ENCODE peak calls at places on chromosomes 13 and 19, in five cellular contexts. E, X, L, H and T are unnamed samples.
A peak's percentile ranks its signal among the peaks of the same experiment; 100 is the strongest.

GRCh38 chr13:112727581-112727980 is 37.7 kb downstream of the ATP11A start:
- DNase-seq in E (no peak), H (no peak), L (no peak), X (no peak), T (no peak)

GRCh38 chr13:22735381-22735995 is 445.3 kb upstream of the SGCG start:
- DNase-seq in L (no peak), E (no peak), X (no peak), H (no peak), T (no peak)

GRCh38 chr19:10718205-10719196 is 622 bp downstream of the DNM2 start:
- DNase-seq in L (peak; percentile 52), H (no peak), E (no peak), X (peak; percentile 67), T (peak; percentile 35)

GRCh38 chr13:76696370-76696769 is 189.8 kb downstream of the KCTD12 start:
- DNase-seq in L (no peak), X (peak; percentile 12), E (peak; percentile 22), H (no peak), T (no peak)

GRCh38 chr13:50654341-50654740 is 189.2 kb downstream of the DLEU7 start:
- DNase-seq in L (no peak), E (no peak), H (no peak), X (no peak), T (no peak)

GRCh38 chr19:47239610-47240296 is 8.8 kb upstream of the BBC3 start:
- DNase-seq in L (no peak), X (peak; percentile 80), E (no peak), H (no peak), T (no peak)

GRCh38 chr19:48726573-48726972 is 7.0 kb upstream of the MAMSTR start:
- DNase-seq in L (no peak), H (no peak), E (no peak), X (no peak), T (no peak)

GRCh38 chr19:3463039-3463958 is 17.0 kb downstream of the SMIM24 start:
- DNase-seq in X (no peak), H (no peak), L (no peak), E (no peak), T (no peak)

GRCh38 chr19:44646049-44646416 is 2.3 kb downstream of the PVR start:
- DNase-seq in X (no peak), L (no peak), H (no peak), E (no peak), T (no peak)

GRCh38 chr19:19232231-19232630 is 20.5 kb downstream of the NCAN start:
- DNase-seq in X (no peak), H (no peak), E (no peak), L (no peak), T (no peak)

GRCh38 chr19:34963531-34964406 is at the start of gene ZNF792:
- DNase-seq in X (peak; percentile 87), H (no peak), E (peak; percentile 22), L (peak; percentile 67), T (peak; percentile 46)

GRCh38 chr13:64446372-64446771 is 2783.8 kb downstream of the PCDH9 start:
- DNase-seq in L (no peak), E (peak; percentile 5), X (no peak), H (no peak), T (peak; percentile 24)

GRCh38 chr13:87331178-87331577 is 340.0 kb upstream of the SLITRK5 start:
- DNase-seq in E (no peak), X (no peak), L (no peak), H (no peak), T (peak; percentile 98)

GRCh38 chr13:24168392-24168750 is 7.9 kb downstream of the SPATA13 start:
- DNase-seq in L (no peak), E (no peak), X (no peak), H (no peak), T (no peak)

GRCh38 chr13:90171649-90172048 is 1175.8 kb upstream of the MIR17HG start:
- DNase-seq in X (no peak), E (no peak), L (no peak), H (no peak), T (no peak)

GRCh38 chr19:1363599-1363998 is 20.1 kb upstream of the NDUFS7 start:
- DNase-seq in X (no peak), E (no peak), L (no peak), H (no peak), T (no peak)

GRCh38 chr13:72782717-72783116 is 784 bp downstream of the PIBF1 start:
- DNase-seq in E (peak; percentile 7), L (no peak), H (no peak), X (no peak), T (no peak)

GRCh38 chr13:28423010-28423409 is 71.9 kb downstream of the FLT1 start:
- DNase-seq in H (no peak), X (no peak), L (peak; percentile 47), E (no peak), T (no peak)